ENCODE peak calls at places on chromosomes 13 and 19, in nine cellular contexts. Z is spleen, U is cardiac muscle cell, P is glutamatergic neuron, A is GM12865, F is suprapubic skin, G is colonic mucosa, V is astrocyte of the spinal cord, N is AG09319. X is an unnamed sample.

GRCh38 chr13:96710166-96710866 is 284.0 kb downstream of the OXGR1 start:
- DNase-seq in Z (no peak), U (no peak), P (peak; percentile 21), A (no peak), F (no peak), G (no peak), V (peak; percentile 12), N (no peak), X (no peak)

GRCh38 chr19:33476151-33476707 is 45.4 kb downstream of the PEPD start:
- DNase-seq in Z (peak; percentile 22), U (no peak), P (no peak), A (no peak), F (peak; percentile 28), G (no peak), V (no peak), N (no peak), X (no peak)

GRCh38 chr19:13398780-13399726 is 107.2 kb downstream of the CACNA1A start:
- DNase-seq in Z (no peak), U (no peak), P (no peak), A (no peak), F (no peak), G (no peak), V (peak; percentile 93), N (peak; percentile 56), X (no peak)

GRCh38 chr19:46288896-46289588 is 7.8 kb upstream of the HIF3A start:
- DNase-seq in Z (no peak), U (peak; percentile 34), P (no peak), A (no peak), F (no peak), G (no peak), V (peak; percentile 94), N (peak; percentile 10), X (no peak)

GRCh38 chr13:84121456-84121855 is 239.2 kb upstream of the SLITRK1 start:
- DNase-seq in Z (no peak), U (peak; percentile 21), P (peak; percentile 33), A (no peak), F (no peak), G (no peak), V (peak; percentile 21), N (no peak), X (no peak)

GRCh38 chr19:45769821-45770191 is 754 bp upstream of the SIX5 start:
- DNase-seq in Z (peak; percentile 89), U (no peak), P (peak; percentile 42), A (peak; percentile 72), F (peak; percentile 83), G (peak; percentile 68), V (no peak), N (no peak), X (peak; percentile 66)

GRCh38 chr13:25032160-25032559 is 63.8 kb upstream of the PABPC3 start:
- DNase-seq in Z (peak; percentile 43), U (no peak), P (no peak), A (no peak), F (no peak), G (no peak), V (no peak), N (no peak), X (no peak)

GRCh38 chr19:39830406-39830805 is 3.6 kb downstream of the DYRK1B start:
- DNase-seq in Z (no peak), U (no peak), P (no peak), A (no peak), F (no peak), G (no peak), V (no peak), N (no peak), X (no peak)

GRCh38 chr19:294819-295686 is 3.9 kb upstream of the PLPP2 start:
- DNase-seq in Z (no peak), U (peak; percentile 55), P (peak; percentile 83), A (peak; percentile 24), F (no peak), G (peak; percentile 42), V (no peak), N (no peak), X (peak; percentile 85)

GRCh38 chr13:113258655-113259054 is 38.4 kb upstream of the LAMP1 start:
- DNase-seq in Z (no peak), U (no peak), P (no peak), A (no peak), F (no peak), G (no peak), V (no peak), N (no peak), X (no peak)

GRCh38 chr19:18915639-18916038 is 3.5 kb downstream of the COPE start:
- DNase-seq in Z (peak; percentile 84), U (peak; percentile 43), P (peak; percentile 73), A (peak; percentile 69), F (no peak), G (peak; percentile 51), V (peak; percentile 18), N (no peak), X (no peak)

GRCh38 chr13:113359556-113359955 is 4.4 kb downstream of the GRTP1 start:
- DNase-seq in Z (no peak), U (no peak), P (no peak), A (no peak), F (peak; percentile 70), G (no peak), V (no peak), N (no peak), X (no peak)

GRCh38 chr13:110350509-110350908 is 43.4 kb downstream of the COL4A2 start:
- DNase-seq in Z (no peak), U (peak; percentile 82), P (no peak), A (no peak), F (no peak), G (no peak), V (no peak), N (no peak), X (no peak)

GRCh38 chr13:49904729-49905456 is 31.2 kb downstream of the SPRYD7 start:
- DNase-seq in Z (no peak), U (no peak), P (no peak), A (no peak), F (no peak), G (no peak), V (no peak), N (no peak), X (no peak)

GRCh38 chr13:46168818-46169217 is 13.2 kb downstream of the LCP1 start:
- DNase-seq in Z (no peak), U (no peak), P (no peak), A (no peak), F (no peak), G (no peak), V (no peak), N (no peak), X (no peak)

GRCh38 chr13:81048026-81048461 is 707.1 kb upstream of the SPRY2 start:
- DNase-seq in Z (no peak), U (no peak), P (no peak), A (peak; percentile 1), F (no peak), G (no peak), V (peak; percentile 19), N (no peak), X (no peak)

GRCh38 chr13:93996471-93996870 is 483.0 kb downstream of the DCT start:
- DNase-seq in Z (no peak), U (no peak), P (no peak), A (no peak), F (no peak), G (no peak), V (peak; percentile 83), N (no peak), X (no peak)

GRCh38 chr19:543912-544608 is at the start of gene GZMM:
- DNase-seq in Z (peak; percentile 90), U (no peak), P (no peak), A (no peak), F (no peak), G (no peak), V (no peak), N (no peak), X (peak; percentile 36)

GRCh38 chr13:32075150-32075851 is 43.7 kb downstream of the FRY start:
- DNase-seq in Z (no peak), U (no peak), P (no peak), A (no peak), F (no peak), G (no peak), V (no peak), N (no peak), X (no peak)

GRCh38 chr13:98972627-98973026 is 5.2 kb downstream of the DOCK9 start:
- DNase-seq in Z (no peak), U (peak; percentile 66), P (no peak), A (no peak), F (no peak), G (no peak), V (peak; percentile 74), N (no peak), X (no peak)

DNA sequence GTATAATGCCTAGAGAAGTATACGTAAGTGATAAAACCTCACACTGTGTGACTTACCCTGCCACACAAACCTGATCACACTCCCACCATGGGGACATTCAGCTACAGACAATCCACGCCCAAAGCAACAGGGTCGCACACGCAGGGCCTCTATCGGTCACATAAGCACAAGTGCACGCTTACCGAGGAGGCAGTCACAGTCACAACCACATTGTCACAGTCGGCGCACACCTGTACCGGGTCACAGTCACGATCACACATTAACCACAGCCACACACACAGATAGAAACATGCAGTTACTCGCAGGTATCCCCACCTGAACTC is 584 bp downstream of the ZNF566 start:
- DNase-seq in Z (no peak), U (peak; percentile 14), P (peak; percentile 17), A (peak; percentile 74), F (no peak), G (no peak), V (peak; percentile 2), N (no peak), X (peak; percentile 49)
- TF ChIP-seq CTCF in Z (no peak), U (no peak), P (no peak), A (no peak), F (no peak), G (no peak), V (no peak), N (no peak), X (no peak)

GRCh38 chr13:27005976-27006518 is 165.6 kb downstream of the USP12 start:
- DNase-seq in Z (peak; percentile 51), U (no peak), P (peak; percentile 24), A (no peak), F (peak; percentile 70), G (no peak), V (no peak), N (no peak), X (no peak)
- TF ChIP-seq CTCF in Z (no peak), U (no peak), P (no peak), A (no peak), F (no peak), G (no peak), V (no peak), N (no peak), X (no peak)

DNA sequence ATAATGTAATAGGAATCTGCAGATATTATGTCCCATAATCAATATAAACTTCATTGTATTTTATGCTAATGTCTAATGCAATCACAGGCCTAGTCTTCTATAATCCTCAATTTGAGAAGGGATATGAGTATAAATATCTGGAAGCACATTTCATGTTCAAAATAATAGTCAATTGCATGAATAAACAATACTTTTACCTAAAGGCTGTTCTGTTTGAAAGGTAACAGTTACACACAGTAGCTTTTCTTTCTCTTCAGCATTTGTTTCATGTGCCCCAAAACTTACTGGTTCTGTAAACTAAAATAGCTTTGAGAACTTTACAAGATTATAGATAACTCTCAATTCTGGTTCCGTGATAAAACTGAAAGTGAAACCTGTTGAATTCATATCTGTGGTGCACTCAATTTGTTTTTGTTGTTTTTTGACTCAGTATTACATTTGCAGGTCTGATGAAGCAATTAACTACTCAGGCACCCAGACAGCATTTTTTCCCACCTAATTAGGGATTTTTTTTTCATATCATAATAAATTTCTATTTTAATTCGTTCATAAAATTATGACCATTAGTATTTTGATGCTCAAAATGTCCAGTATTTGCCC is 1193.8 kb downstream of the SLITRK1 start:
- DNase-seq in Z (no peak), U (no peak), P (no peak), A (peak; percentile 0), F (no peak), G (no peak), V (peak; percentile 23), N (no peak), X (peak; percentile 4)
- TF ChIP-seq CTCF in Z (no peak), U (no peak), P (no peak), A (no peak), F (no peak), G (no peak), V (no peak), N (no peak), X (no peak)

GRCh38 chr19:16495982-16496612 is at the start of the genes C19orf44 and CALR3:
- DNase-seq in Z (peak; percentile 98), U (peak; percentile 99), P (peak; percentile 98), A (peak; percentile 99), F (peak; percentile 99), G (peak; percentile 99), V (peak; percentile 99), N (peak; percentile 93), X (peak; percentile 94)
- TF ChIP-seq CTCF in Z (no peak), U (no peak), P (no peak), A (no peak), F (no peak), G (no peak), V (no peak), N (no peak), X (no peak)

X was measured in GM20000.